ENCODE peak calls at places on chromosomes 1 and 21, in eight cellular contexts. P is IMR-90, B is heart left ventricle, E is stomach, K is sigmoid colon, H is GM12878, G is breast epithelium, Q is tibial nerve. M is an unnamed sample.

GRCh38 chr1:51661081-51661518 is 44.2 kb downstream of the OSBPL9 start:
- DNase-seq in P (peak; percentile 96), B (no peak), E (no peak), K (no peak), H (no peak), G (no peak), Q (no peak), M (no peak)

GRCh38 chr1:219812491-219813221 is 115.7 kb downstream of the SLC30A10 start:
- DNase-seq in P (peak; percentile 71), B (no peak), E (no peak), K (no peak), H (no peak), G (no peak), Q (peak; percentile 43), M (no peak)

GRCh38 chr1:29410476-29410875 is 174.2 kb downstream of the PTPRU start:
- DNase-seq in P (no peak), B (no peak), E (no peak), K (no peak), H (no peak), G (no peak), Q (no peak), M (no peak)

GRCh38 chr1:51044834-51045233 is 57.2 kb upstream of the C1orf185 start:
- DNase-seq in P (no peak), B (no peak), E (no peak), K (no peak), H (no peak), G (no peak), Q (no peak), M (no peak)

GRCh38 chr1:183689770-183690204 is 36.7 kb upstream of the APOBEC4 start:
- DNase-seq in P (no peak), B (no peak), E (no peak), K (no peak), H (peak; percentile 54), G (no peak), Q (no peak), M (no peak)

GRCh38 chr1:104987210-104987609 is 1237.5 kb downstream of the AMY1C start:
- DNase-seq in P (no peak), B (no peak), E (no peak), K (no peak), H (peak; percentile 42), G (no peak), Q (no peak), M (no peak)

GRCh38 chr1:67846538-67846937 is 13.3 kb upstream of the GNG12 start:
- DNase-seq in P (no peak), B (no peak), E (no peak), K (no peak), H (no peak), G (no peak), Q (no peak), M (no peak)

GRCh38 chr1:38028105-38028591 is 15.6 kb downstream of the UTP11 start:
- DNase-seq in P (no peak), B (no peak), E (no peak), K (no peak), H (peak; percentile 95), G (no peak), Q (no peak), M (no peak)

GRCh38 chr1:229885568-229886495 is 181.2 kb upstream of the GALNT2 start:
- DNase-seq in P (no peak), B (no peak), E (no peak), K (no peak), H (no peak), G (no peak), Q (peak; percentile 2), M (no peak)

GRCh38 chr1:5427026-5427613 is 565.1 kb downstream of the NPHP4 start:
- DNase-seq in P (no peak), B (no peak), E (no peak), K (no peak), H (no peak), G (no peak), Q (no peak), M (no peak)

GRCh38 chr1:29812397-29813135 is 576.2 kb downstream of the PTPRU start:
- DNase-seq in P (no peak), B (no peak), E (peak; percentile 11), K (no peak), H (no peak), G (no peak), Q (no peak), M (no peak)

GRCh38 chr21:25501996-25502665 is 105.2 kb downstream of the MRPL39 start:
- DNase-seq in P (no peak), B (no peak), E (no peak), K (no peak), H (peak; percentile 87), G (no peak), Q (no peak), M (no peak)

GRCh38 chr1:205925730-205926129 is 17.5 kb downstream of the SLC26A9 start:
- DNase-seq in P (peak; percentile 85), B (no peak), E (peak; percentile 18), K (peak; percentile 44), H (no peak), G (no peak), Q (no peak), M (peak; percentile 61)

GRCh38 chr1:175073054-175073453 is 5.4 kb downstream of the TNN start:
- DNase-seq in P (no peak), B (no peak), E (no peak), K (no peak), H (no peak), G (no peak), Q (peak; percentile 52), M (no peak)

GRCh38 chr1:243982451-243983018 is 68.5 kb upstream of the ZBTB18 start:
- DNase-seq in P (no peak), B (no peak), E (no peak), K (no peak), H (no peak), G (no peak), Q (no peak), M (no peak)

GRCh38 chr21:38994014-38994413 is 188.3 kb downstream of the ETS2 start:
- DNase-seq in P (no peak), B (no peak), E (no peak), K (no peak), H (no peak), G (no peak), Q (no peak), M (no peak)

GRCh38 chr21:24259241-24259640 is 1348.0 kb downstream of the MRPL39 start:
- DNase-seq in P (peak; percentile 83), B (no peak), E (no peak), K (no peak), H (no peak), G (no peak), Q (no peak), M (no peak)

GRCh38 chr1:172390620-172391491 is 29.6 kb upstream of the C1orf105 start:
- DNase-seq in P (no peak), B (peak; percentile 57), E (no peak), K (peak; percentile 62), H (peak; percentile 96), G (no peak), Q (peak; percentile 39), M (no peak)

GRCh38 chr1:227961651-227962050 is 13.9 kb upstream of the WNT9A start:
- DNase-seq in P (no peak), B (no peak), E (peak; percentile 11), K (peak; percentile 45), H (no peak), G (no peak), Q (no peak), M (peak; percentile 47)

GRCh38 chr1:160739098-160739511 is at the start of gene SLAMF7:
- DNase-seq in P (no peak), B (no peak), E (no peak), K (no peak), H (peak; percentile 81), G (no peak), Q (peak; percentile 9), M (no peak)
- TF ChIP-seq POLR2A in P (no peak), B (no peak), E (no peak), K (no peak), H (peak; percentile 88), G (no peak), Q (no peak), M (no peak)

DNA sequence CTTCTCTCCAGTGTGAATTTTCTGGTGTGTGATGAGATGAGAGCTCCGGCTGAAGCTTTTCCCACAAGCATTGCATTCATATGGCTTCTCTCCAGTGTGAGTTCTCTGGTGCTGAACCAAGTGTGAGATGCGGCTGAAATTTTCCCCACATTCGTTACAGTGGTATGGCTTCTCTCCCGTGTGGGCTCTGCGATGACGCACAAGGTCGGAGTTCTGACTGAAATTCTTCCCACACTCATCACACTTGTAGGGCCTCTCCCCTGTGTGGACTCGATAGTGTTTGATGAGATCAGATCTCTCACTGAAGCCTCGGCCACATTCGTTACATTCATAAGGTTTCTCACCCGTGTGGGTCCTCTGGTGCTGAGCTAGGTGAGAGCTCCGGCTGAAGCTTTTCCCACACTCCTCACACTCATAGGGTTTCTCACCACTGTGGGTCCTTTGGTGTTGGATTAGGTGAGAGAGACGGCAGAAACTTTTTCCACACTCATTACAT is 7.4 kb downstream of the ZNF436 start:
- DNase-seq in P (no peak), B (no peak), E (no peak), K (no peak), H (no peak), G (no peak), Q (no peak), M (no peak)
- H3K9me3 ChIP-seq in P (peaks cover 50% of the 10 kb centered on the region), B (peaks cover 61% of the 10 kb centered on the region), E (peaks cover 29% of the 10 kb centered on the region), K (peaks cover 33% of the 10 kb centered on the region), H (peaks cover 31% of the 10 kb centered on the region), G (peaks cover 41% of the 10 kb centered on the region), Q (peaks cover 58% of the 10 kb centered on the region), M (peaks cover 34% of the 10 kb centered on the region)

GRCh38 chr1:212858055-212858460 is at the start of gene FLVCR1:
- DNase-seq in P (peak; percentile 94), B (peak; percentile 98), E (peak; percentile 97), K (peak; percentile 98), H (peak; percentile 79), G (peak; percentile 96), Q (peak; percentile 93), M (peak; percentile 99)
- TF ChIP-seq POLR2A in P (peak; percentile 79), B (peak; percentile 76), E (no peak), K (peak; percentile 64), H (peak; percentile 85), G (no peak), Q (no peak), M (no peak)

GRCh38 chr21:29961291-29962027 is 21.7 kb upstream of the GRIK1 start:
- DNase-seq in P (no peak), B (peak; percentile 34), E (no peak), K (no peak), H (no peak), G (no peak), Q (no peak), M (no peak)
- H3K9me3 ChIP-seq in P (peaks cover 2% of the 10 kb centered on the region), B (no peaks in the 10 kb centered on the region), E (no peaks in the 10 kb centered on the region), K (no peaks in the 10 kb centered on the region), H (no peaks in the 10 kb centered on the region), G (no peaks in the 10 kb centered on the region), Q (no peaks in the 10 kb centered on the region), M (no peaks in the 10 kb centered on the region)

GRCh38 chr1:43388613-43389012 is 987 bp downstream of the MED8 start:
- DNase-seq in P (no peak), B (no peak), E (no peak), K (no peak), H (no peak), G (no peak), Q (no peak), M (no peak)

GRCh38 chr1:43386676-43387075 is 2.9 kb downstream of the MED8 start:
- DNase-seq in P (no peak), B (no peak), E (no peak), K (no peak), H (no peak), G (no peak), Q (no peak), M (no peak)

GRCh38 chr1:43388021-43388575 is 1.5 kb downstream of the MED8 start:
- DNase-seq in P (peak; percentile 35), B (no peak), E (no peak), K (no peak), H (no peak), G (no peak), Q (no peak), M (no peak)

GRCh38 chr1:43392702-43393101 is 3.0 kb downstream of the SZT2 start:
- DNase-seq in P (no peak), B (no peak), E (no peak), K (no peak), H (no peak), G (no peak), Q (no peak), M (no peak)

GRCh38 chr1:43389326-43390313 is at the start of the genes MED8 and SZT2:
- DNase-seq in P (peak; percentile 92), B (peak; percentile 95), E (peak; percentile 98), K (peak; percentile 98), H (peak; percentile 86), G (peak; percentile 96), Q (peak; percentile 99), M (peak; percentile 97)
- TF ChIP-seq POLR2A in P (peak; percentile 88), B (peak; percentile 85), E (no peak), K (peak; percentile 83), H (peak; percentile 98), G (peak; percentile 82), Q (peak; percentile 68), M (peak; percentile 80)

M was measured in suprapubic skin.